ENCODE peak calls at places on chromosomes 16 and 17, in seven cellular contexts. U is activated CD4-positive, alpha-beta T cell treated with anti-CD3 and anti-CD28 coated beads, Interleukin-2, amount 10 ng/mL, durations not matched to agents 24 days and 14 days; K is C1 segment of cervical spinal cord; P is neural crest cell; D is NCI-H510A; H is PC-9; C is CD8-positive, alpha-beta T cell. E is an unnamed sample.
A peak's percentile ranks its signal among the peaks of the same experiment; 100 is the strongest.

GRCh38 chr16:87686697-87687570 is 78.9 kb downstream of the KLHDC4 start:
- DNase-seq in K (peak; percentile 38), D (no peak), P (no peak), C (no peak), U (no peak), H (no peak), E (no peak)

GRCh38 chr17:45649796-45650195 is 134.3 kb upstream of the CRHR1 start:
- DNase-seq in U (no peak), D (no peak), K (no peak), H (no peak), P (no peak), C (no peak), E (no peak)

GRCh38 chr17:40956401-40957254 is 10.1 kb downstream of the KRT39 start:
- DNase-seq in K (no peak), H (peak; percentile 100), D (peak; percentile 54), C (no peak), P (no peak), U (no peak), E (no peak)

GRCh38 chr16:77206533-77206932 is 7.3 kb downstream of the SYCE1L start:
- DNase-seq in C (no peak), H (no peak), P (no peak), U (no peak), D (no peak), K (no peak), E (no peak)

GRCh38 chr17:31554930-31555329 is 163.5 kb downstream of the RAB11FIP4 start:
- DNase-seq in P (no peak), D (no peak), U (no peak), C (no peak), K (no peak), H (no peak), E (no peak)

GRCh38 chr17:75024686-75025397 is 12.4 kb downstream of the MRPL58 start:
- DNase-seq in D (no peak), C (no peak), P (no peak), U (peak; percentile 82), H (no peak), K (no peak), E (no peak)

GRCh38 chr16:873243-873661 is 72.7 kb upstream of the GNG13 start:
- DNase-seq in K (no peak), C (no peak), U (no peak), D (no peak), H (no peak), P (no peak), E (no peak)

GRCh38 chr17:31158741-31159377 is 64.1 kb downstream of the NF1 start:
- DNase-seq in C (no peak), U (no peak), P (no peak), K (no peak), D (no peak), H (no peak), E (no peak)

GRCh38 chr16:74451951-74452758 is 30.9 kb upstream of the CLEC18B start:
- DNase-seq in C (no peak), U (no peak), H (no peak), D (no peak), K (no peak), P (no peak), E (no peak)

GRCh38 chr17:39872700-39873099 is 4.7 kb downstream of the ZPBP2 start:
- DNase-seq in D (peak; percentile 12), H (no peak), C (no peak), U (no peak), K (no peak), P (no peak), E (peak; percentile 8)

GRCh38 chr16:81752225-81752875 is 26.7 kb upstream of the PLCG2 start:
- DNase-seq in D (no peak), P (no peak), U (no peak), H (no peak), C (no peak), K (peak; percentile 52), E (no peak)

GRCh38 chr17:46266656-46267544 is 28.0 kb upstream of the LRRC37A start:
- DNase-seq in P (peak; percentile 77), D (peak; percentile 97), U (peak; percentile 97), H (peak; percentile 55), K (peak; percentile 68), C (peak; percentile 77), E (peak; percentile 75)

GRCh38 chr16:58187092-58187491 is 10.8 kb downstream of the CSNK2A2 start:
- DNase-seq in C (no peak), P (no peak), K (no peak), D (no peak), U (no peak), H (no peak), E (no peak)

GRCh38 chr16:55645986-55646385 is 9.8 kb upstream of the SLC6A2 start:
- DNase-seq in D (no peak), K (no peak), P (no peak), C (no peak), U (no peak), H (no peak), E (no peak)